ENCODE peak calls at places on chromosome 1, in six cellular contexts. X is adrenal gland; S is CD4-positive, alpha-beta memory T cell; V is SJCRH30; I is PC-3; Z is brain microvascular endothelial cell. T is an unnamed sample.
A peak's percentile ranks its signal among the peaks of the same experiment; 100 is the strongest.

GRCh38 chr1:23341829-23342697 is 2.0 kb downstream of the HNRNPR start:
- DNase-seq in S (no peak), X (no peak), I (no peak), Z (no peak), V (peak; percentile 19), T (no peak)

GRCh38 chr1:32496127-32496526 is 31.3 kb downstream of the ZBTB8B start:
- DNase-seq in X (no peak), S (peak; percentile 5), I (no peak), Z (peak; percentile 62), V (peak; percentile 29), T (no peak)

GRCh38 chr1:36867575-36867974 is 166.7 kb downstream of the GRIK3 start:
- DNase-seq in X (no peak), Z (no peak), I (no peak), V (no peak), S (no peak), T (no peak)

GRCh38 chr1:68232354-68233148 is at the start of gene WLS:
- DNase-seq in I (peak; percentile 66), S (no peak), V (peak; percentile 91), Z (peak; percentile 67), X (peak; percentile 84), T (peak; percentile 78)

GRCh38 chr1:24189528-24189927 is 2.4 kb upstream of the IFNLR1 start:
- DNase-seq in S (no peak), V (no peak), X (no peak), Z (no peak), I (no peak), T (no peak)

GRCh38 chr1:82387070-82387366 is 586.3 kb downstream of the ADGRL2 start:
- DNase-seq in V (no peak), X (no peak), I (no peak), Z (no peak), S (no peak), T (no peak)

GRCh38 chr1:89484097-89485038 is 40.3 kb upstream of the LRRC8B start:
- DNase-seq in S (no peak), V (peak; percentile 3), I (no peak), Z (no peak), X (no peak), T (no peak)

GRCh38 chr1:7505094-7505838 is 265.8 kb upstream of the VAMP3 start:
- DNase-seq in X (no peak), V (no peak), S (no peak), Z (no peak), I (no peak), T (no peak)

GRCh38 chr1:109762821-109763645 is 690 bp downstream of the EPS8L3 start:
- DNase-seq in I (peak; percentile 53), Z (peak; percentile 25), X (peak; percentile 9), S (no peak), V (no peak), T (peak; percentile 2)

GRCh38 chr1:85048296-85049064 is at the start of gene MCOLN3:
- DNase-seq in X (peak; percentile 68), V (peak; percentile 60), Z (no peak), S (no peak), I (peak; percentile 58), T (peak; percentile 68)

GRCh38 chr1:199168895-199169294 is 530.1 kb downstream of the PTPRC start:
- DNase-seq in X (no peak), I (no peak), Z (no peak), V (no peak), S (peak; percentile 56), T (no peak)

GRCh38 chr1:26158271-26159112 is at the start of gene FAM110D:
- DNase-seq in Z (no peak), S (no peak), V (no peak), I (no peak), X (no peak), T (no peak)

GRCh38 chr1:208100906-208101305 is 143.3 kb downstream of the PLXNA2 start:
- DNase-seq in I (no peak), S (no peak), X (no peak), V (no peak), Z (peak; percentile 63), T (no peak)

GRCh38 chr1:243885806-243886205 is 35.8 kb upstream of the AKT3 start:
- DNase-seq in Z (no peak), S (no peak), V (no peak), I (no peak), X (no peak), T (no peak)

GRCh38 chr1:112696578-112697320 is 10.2 kb downstream of the RHOC start:
- DNase-seq in S (no peak), X (no peak), I (no peak), V (no peak), Z (no peak), T (no peak)

GRCh38 chr1:965526-966134 is 652 bp upstream of the PLEKHN1 start:
- DNase-seq in V (no peak), Z (no peak), X (no peak), I (no peak), S (no peak), T (no peak)

GRCh38 chr1:7174980-7175379 is 389.7 kb downstream of the CAMTA1 start:
- DNase-seq in I (no peak), X (no peak), V (no peak), S (no peak), Z (no peak), T (no peak)

GRCh38 chr1:110183642-110184167 is 26.4 kb upstream of the KCNC4 start:
- DNase-seq in S (no peak), Z (no peak), I (no peak), V (no peak), X (no peak), T (no peak)

GRCh38 chr1:232334811-232335210 is 295.1 kb downstream of the SIPA1L2 start:
- DNase-seq in Z (no peak), I (peak; percentile 94), V (no peak), S (no peak), X (no peak), T (no peak)

GRCh38 chr1:36905941-36906340 is 128.4 kb downstream of the GRIK3 start:
- DNase-seq in V (no peak), I (no peak), Z (no peak), X (no peak), S (no peak), T (no peak)

GRCh38 chr1:36203554-36204346 is 20.5 kb upstream of the THRAP3 start:
- DNase-seq in V (peak; percentile 89), Z (peak; percentile 25), I (no peak), S (no peak), X (peak; percentile 81), T (no peak)

GRCh38 chr1:244422174-244422573 is 29.5 kb downstream of the ADSS2 start:
- DNase-seq in I (no peak), V (no peak), S (no peak), Z (no peak), X (no peak), T (no peak)

GRCh38 chr1:27604579-27605299 is 795 bp upstream of the AHDC1 start:
- DNase-seq in S (no peak), V (no peak), X (no peak), I (no peak), Z (no peak), T (peak; percentile 36)

GRCh38 chr1:95716550-95716949 is 482.5 kb downstream of the RWDD3 start:
- DNase-seq in V (no peak), I (no peak), Z (no peak), S (no peak), X (no peak), T (no peak)

GRCh38 chr1:115572710-115573109 is 69.1 kb upstream of the VANGL1 start:
- DNase-seq in X (no peak), S (no peak), Z (no peak), V (no peak), I (no peak), T (no peak)

GRCh38 chr1:155202731-155203515 is 4.8 kb downstream of the THBS3 start:
- DNase-seq in Z (no peak), I (no peak), S (no peak), V (no peak), X (no peak), T (no peak)

DNA sequence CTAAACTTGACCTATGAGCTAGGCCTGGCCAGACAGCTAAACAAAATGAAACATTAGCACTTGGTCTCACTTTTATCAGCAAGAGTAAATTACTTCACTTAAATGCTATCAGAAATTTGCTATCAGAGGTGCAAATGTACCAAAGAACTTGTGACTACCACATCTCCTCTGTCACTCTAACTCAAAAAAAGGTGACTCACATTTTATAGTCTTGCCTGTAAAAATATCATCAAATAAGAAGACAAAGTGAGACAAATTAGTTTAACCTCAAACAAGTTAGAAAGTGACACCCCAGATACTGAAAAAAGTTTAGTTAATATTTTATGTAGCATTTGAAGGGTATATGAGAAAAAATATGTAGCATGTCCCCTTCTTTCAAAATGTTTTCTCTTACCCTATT is 76.9 kb downstream of the EPS15 start:
- DNase-seq in S (no peak), I (peak; percentile 23), X (no peak), Z (no peak), V (no peak), T (no peak)
- H3K27ac ChIP-seq in S (no peak overlapping the region), I (no peak overlapping the region), X (no peak overlapping the region), Z (no peak overlapping the region), V (no peak overlapping the region), T (no peak overlapping the region)

DNA sequence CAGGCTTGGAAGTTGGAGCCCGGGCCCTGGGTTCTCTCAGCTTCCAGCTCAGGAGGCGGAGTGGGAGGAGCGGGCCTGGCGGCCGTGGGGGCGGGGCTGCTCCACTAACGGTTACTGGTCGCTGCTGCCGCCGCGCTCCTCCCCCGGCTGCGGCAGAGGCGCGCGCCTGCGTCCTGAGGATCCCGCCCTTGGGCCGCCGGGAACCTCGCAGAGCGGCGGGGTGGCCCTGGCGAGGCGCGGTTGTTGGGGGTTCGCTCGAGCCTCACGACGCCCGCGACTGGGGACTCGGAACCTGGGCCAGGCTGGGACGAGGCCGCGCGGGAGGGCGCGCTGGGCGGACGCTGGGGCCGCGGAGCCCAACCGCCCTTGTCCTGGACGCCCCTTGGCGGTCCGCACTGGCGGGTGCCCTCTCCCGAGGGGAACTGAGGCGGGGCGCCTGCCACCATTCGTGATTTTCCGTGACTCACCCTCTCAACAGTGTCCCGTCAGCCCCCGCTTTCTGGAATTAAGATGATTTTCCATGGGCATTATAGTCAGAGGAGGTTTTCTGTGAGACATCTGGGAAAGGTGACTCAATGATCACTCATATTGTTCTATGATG is 34.1 kb downstream of the OR2G3 start:
- DNase-seq in Z (no peak), X (peak; percentile 53), V (no peak), I (peak; percentile 96), S (no peak), T (no peak)
- H3K4me3 ChIP-seq in Z (peak overlapping the region; percentile 24), X (no peak overlapping the region), V (no peak overlapping the region), I (peak overlapping the region; percentile 69), S (no peak overlapping the region), T (no peak overlapping the region)

GRCh38 chr1:172697463-172698100 is 38.7 kb downstream of the FASLG start:
- DNase-seq in I (no peak), S (peak; percentile 47), Z (no peak), V (no peak), X (no peak), T (no peak)
- H3K27ac ChIP-seq in I (peak overlapping the region; percentile 37), S (peak overlapping the region; percentile 64), Z (no peak overlapping the region), V (no peak overlapping the region), X (no peak overlapping the region), T (no peak overlapping the region)

GRCh38 chr1:226404063-226404903 is 3.6 kb downstream of the PARP1 start:
- DNase-seq in S (no peak), X (no peak), V (peak; percentile 33), Z (peak; percentile 6), I (peak; percentile 18), T (no peak)
- H3K4me3 ChIP-seq in S (no peak overlapping the region), X (no peak overlapping the region), V (no peak overlapping the region), Z (no peak overlapping the region), I (no peak overlapping the region), T (no peak overlapping the region)